ENCODE peak calls at places on chromosomes 4 and X, in four cellular contexts. One of them, this sample, is unnamed.

GRCh38 chrX:154711264-154711663 is 39.6 kb downstream of the GAB3 start:
- DNase-seq in adipocyte: no peak
- DNase-seq in ecto neural progenitor cell: no peak
- DNase-seq in effector memory CD8-positive, alpha-beta T cell: no peak
- DNase-seq in this sample: no peak

GRCh38 chr4:36243355-36244256 is 708 bp downstream of the ARAP2 start:
- DNase-seq in adipocyte: peak
- DNase-seq in ecto neural progenitor cell: no peak
- DNase-seq in effector memory CD8-positive, alpha-beta T cell: peak
- DNase-seq in this sample: peak

GRCh38 chr4:183658362-183659028 is 490 bp downstream of the RWDD4 start:
- DNase-seq in adipocyte: peak
- DNase-seq in effector memory CD8-positive, alpha-beta T cell: no peak
- DNase-seq in ecto neural progenitor cell: peak
- DNase-seq in this sample: no peak

GRCh38 chr4:71095141-71095939 is 101.9 kb downstream of the DCK start:
- DNase-seq in ecto neural progenitor cell: no peak
- DNase-seq in adipocyte: no peak
- DNase-seq in effector memory CD8-positive, alpha-beta T cell: no peak
- DNase-seq in this sample: no peak

GRCh38 chr4:188372051-188372450 is 232.8 kb downstream of the TRIML1 start:
- DNase-seq in effector memory CD8-positive, alpha-beta T cell: no peak
- DNase-seq in adipocyte: peak
- DNase-seq in ecto neural progenitor cell: no peak
- DNase-seq in this sample: no peak

GRCh38 chr4:164648849-164649212 is 105.1 kb upstream of the SMIM31 start:
- DNase-seq in effector memory CD8-positive, alpha-beta T cell: no peak
- DNase-seq in adipocyte: no peak
- DNase-seq in ecto neural progenitor cell: no peak
- DNase-seq in this sample: no peak

GRCh38 chrX:46327229-46328081 is 217.8 kb downstream of the ZNF674 start:
- DNase-seq in effector memory CD8-positive, alpha-beta T cell: no peak
- DNase-seq in ecto neural progenitor cell: peak
- DNase-seq in adipocyte: peak
- DNase-seq in this sample: no peak

GRCh38 chr4:10662937-10663336 is 21.6 kb downstream of the CLNK start:
- DNase-seq in ecto neural progenitor cell: no peak
- DNase-seq in effector memory CD8-positive, alpha-beta T cell: no peak
- DNase-seq in adipocyte: no peak
- DNase-seq in this sample: no peak

GRCh38 chr4:25943312-25943711 is 29.3 kb downstream of the SMIM20 start:
- DNase-seq in effector memory CD8-positive, alpha-beta T cell: no peak
- DNase-seq in adipocyte: no peak
- DNase-seq in ecto neural progenitor cell: no peak
- DNase-seq in this sample: no peak

GRCh38 chrX:40173662-40174593 is 76.2 kb upstream of the BCOR start:
- DNase-seq in effector memory CD8-positive, alpha-beta T cell: no peak
- DNase-seq in adipocyte: no peak
- DNase-seq in ecto neural progenitor cell: peak
- DNase-seq in this sample: peak

GRCh38 chr4:73208376-73208775 is 50.2 kb downstream of the ANKRD17 start:
- DNase-seq in effector memory CD8-positive, alpha-beta T cell: no peak
- DNase-seq in adipocyte: peak
- DNase-seq in ecto neural progenitor cell: no peak
- DNase-seq in this sample: no peak

GRCh38 chr4:185508162-185508561 is 27.1 kb downstream of the PDLIM3 start:
- DNase-seq in effector memory CD8-positive, alpha-beta T cell: no peak
- DNase-seq in adipocyte: no peak
- DNase-seq in ecto neural progenitor cell: no peak
- DNase-seq in this sample: no peak

GRCh38 chr4:32061916-32062315 is 1341.7 kb downstream of the PCDH7 start:
- DNase-seq in adipocyte: no peak
- DNase-seq in ecto neural progenitor cell: no peak
- DNase-seq in effector memory CD8-positive, alpha-beta T cell: no peak
- DNase-seq in this sample: no peak

GRCh38 chr4:145049241-145049640 is 48.8 kb downstream of the ANAPC10 start:
- DNase-seq in ecto neural progenitor cell: no peak
- DNase-seq in effector memory CD8-positive, alpha-beta T cell: no peak
- DNase-seq in adipocyte: no peak
- DNase-seq in this sample: no peak

GRCh38 chrX:19515615-19516105 is 352 bp upstream of the MAP3K15 start:
- DNase-seq in adipocyte: no peak
- DNase-seq in effector memory CD8-positive, alpha-beta T cell: no peak
- DNase-seq in ecto neural progenitor cell: no peak
- DNase-seq in this sample: no peak

GRCh38 chr4:133775881-133776280 is 425.7 kb downstream of the PABPC4L start:
- DNase-seq in ecto neural progenitor cell: no peak
- DNase-seq in effector memory CD8-positive, alpha-beta T cell: no peak
- DNase-seq in adipocyte: peak
- DNase-seq in this sample: no peak

GRCh38 chrX:74613350-74614192 is 853 bp downstream of the RLIM start:
- DNase-seq in ecto neural progenitor cell: no peak
- DNase-seq in adipocyte: peak
- DNase-seq in effector memory CD8-positive, alpha-beta T cell: peak
- DNase-seq in this sample: no peak

GRCh38 chrX:30533261-30533660 is 44.3 kb downstream of the TASL start:
- DNase-seq in effector memory CD8-positive, alpha-beta T cell: no peak
- DNase-seq in ecto neural progenitor cell: no peak
- DNase-seq in adipocyte: peak
- DNase-seq in this sample: no peak

GRCh38 chr4:1345905-1346780 is 865 bp upstream of the UVSSA start:
- DNase-seq in effector memory CD8-positive, alpha-beta T cell: peak
- DNase-seq in ecto neural progenitor cell: peak
- DNase-seq in adipocyte: peak
- DNase-seq in this sample: peak

GRCh38 chrX:99914676-99915075 is 495.4 kb downstream of the PCDH19 start:
- DNase-seq in adipocyte: no peak
- DNase-seq in ecto neural progenitor cell: no peak
- DNase-seq in effector memory CD8-positive, alpha-beta T cell: no peak
- DNase-seq in this sample: no peak

GRCh38 chr4:10119263-10119662 is 2.7 kb upstream of the WDR1 start:
- DNase-seq in adipocyte: no peak
- DNase-seq in effector memory CD8-positive, alpha-beta T cell: no peak
- DNase-seq in ecto neural progenitor cell: no peak
- DNase-seq in this sample: no peak

GRCh38 chr4:166421556-166422156 is 548.6 kb downstream of the TLL1 start:
- DNase-seq in adipocyte: peak
- DNase-seq in effector memory CD8-positive, alpha-beta T cell: no peak
- DNase-seq in ecto neural progenitor cell: no peak
- DNase-seq in this sample: no peak

GRCh38 chr4:54213001-54213400 is 16.1 kb upstream of the PDGFRA start:
- DNase-seq in adipocyte: no peak
- DNase-seq in ecto neural progenitor cell: no peak
- DNase-seq in effector memory CD8-positive, alpha-beta T cell: no peak
- DNase-seq in this sample: no peak

GRCh38 chr4:26583538-26583864 is 383 bp upstream of the TBC1D19 start:
- DNase-seq in effector memory CD8-positive, alpha-beta T cell: no peak
- DNase-seq in ecto neural progenitor cell: no peak
- DNase-seq in adipocyte: no peak
- DNase-seq in this sample: no peak

GRCh38 chrX:45602151-45602550 is 401.5 kb upstream of the DIPK2B start:
- DNase-seq in ecto neural progenitor cell: no peak
- DNase-seq in adipocyte: peak
- DNase-seq in effector memory CD8-positive, alpha-beta T cell: no peak
- DNase-seq in this sample: no peak

GRCh38 chr4:152380919-152381318 is 155.0 kb downstream of the FBXW7 start:
- DNase-seq in adipocyte: no peak
- DNase-seq in ecto neural progenitor cell: no peak
- DNase-seq in effector memory CD8-positive, alpha-beta T cell: no peak
- DNase-seq in this sample: no peak

GRCh38 chr4:109207060-109207459 is 95.4 kb downstream of the COL25A1 start:
- DNase-seq in adipocyte: peak
- DNase-seq in effector memory CD8-positive, alpha-beta T cell: no peak
- DNase-seq in ecto neural progenitor cell: no peak
- DNase-seq in this sample: no peak

GRCh38 chrX:77493677-77494553 is 46.7 kb downstream of the FGF16 start:
- DNase-seq in adipocyte: peak
- DNase-seq in effector memory CD8-positive, alpha-beta T cell: no peak
- DNase-seq in ecto neural progenitor cell: peak
- DNase-seq in this sample: no peak

GRCh38 chr4:139816856-139817255 is 151.2 kb downstream of the MGST2 start:
- DNase-seq in effector memory CD8-positive, alpha-beta T cell: no peak
- DNase-seq in adipocyte: no peak
- DNase-seq in ecto neural progenitor cell: no peak
- DNase-seq in this sample: no peak

GRCh38 chr4:147093206-147093605 is 147.5 kb upstream of the TTC29 start:
- DNase-seq in effector memory CD8-positive, alpha-beta T cell: no peak
- DNase-seq in adipocyte: no peak
- DNase-seq in ecto neural progenitor cell: no peak
- DNase-seq in this sample: no peak

This sample was measured in T-cell.